ENCODE peak calls at places on chromosomes 2 and 18, in seven cellular contexts. E is sigmoid colon, V is HCT116, C is GM12891, Y is suprapubic skin, S is endothelial cell of umbilical vein, U is transverse colon. J is an unnamed sample.

GRCh38 chr2:112728029-112728362 is 7.2 kb downstream of the NT5DC4 start:
- DNase-seq in E (no peak), V (no peak), C (no peak), Y (no peak), S (no peak), U (no peak), J (no peak)

GRCh38 chr2:229725716-229726346 is 11.5 kb upstream of the DNER start:
- DNase-seq in E (no peak), V (peak), C (no peak), Y (no peak), S (no peak), U (no peak), J (no peak)

GRCh38 chr2:37203708-37204107 is 7.4 kb downstream of the CEBPZOS start:
- DNase-seq in E (no peak), V (no peak), C (no peak), Y (no peak), S (no peak), U (no peak), J (no peak)

GRCh38 chr18:8929381-8929780 is 173.1 kb upstream of the NDUFV2 start:
- DNase-seq in E (no peak), V (no peak), C (no peak), Y (no peak), S (no peak), U (no peak), J (no peak)

GRCh38 chr2:1707771-1708351 is 36.5 kb downstream of the PXDN start:
- DNase-seq in E (peak), V (no peak), C (no peak), Y (no peak), S (peak), U (peak), J (no peak)

GRCh38 chr2:128278979-128279378 is 39.7 kb downstream of the HS6ST1 start:
- DNase-seq in E (peak), V (no peak), C (no peak), Y (peak), S (no peak), U (peak), J (no peak)

GRCh38 chr2:186431306-186431705 is 54.8 kb upstream of the ZC3H15 start:
- DNase-seq in E (no peak), V (no peak), C (no peak), Y (no peak), S (no peak), U (no peak), J (no peak)

GRCh38 chr2:234172066-234172465 is 121.6 kb downstream of the SPP2 start:
- DNase-seq in E (no peak), V (no peak), C (no peak), Y (no peak), S (no peak), U (no peak), J (no peak)

GRCh38 chr2:55721601-55722215 is 28.1 kb upstream of the PNPT1 start:
- DNase-seq in E (no peak), V (no peak), C (no peak), Y (no peak), S (no peak), U (no peak), J (no peak)

GRCh38 chr2:242027676-242028450 is 158.3 kb downstream of the RTP5 start:
- DNase-seq in E (peak), V (no peak), C (no peak), Y (peak), S (no peak), U (no peak), J (no peak)

GRCh38 chr2:74146929-74147728 is 583 bp downstream of the BOLA3 start:
- DNase-seq in E (no peak), V (no peak), C (peak), Y (no peak), S (peak), U (no peak), J (no peak)

GRCh38 chr18:46387426-46388131 is 269.4 kb downstream of the LOXHD1 start:
- DNase-seq in E (no peak), V (no peak), C (no peak), Y (no peak), S (no peak), U (no peak), J (no peak)

GRCh38 chr2:149799296-149799695 is 211.7 kb upstream of the MMADHC start:
- DNase-seq in E (no peak), V (peak), C (no peak), Y (no peak), S (peak), U (no peak), J (no peak)

GRCh38 chr2:218465987-218466633 is 47.2 kb downstream of the VIL1 start:
- DNase-seq in E (no peak), V (no peak), C (no peak), Y (no peak), S (peak), U (no peak), J (peak)

GRCh38 chr2:220948579-220948978 is 623.5 kb downstream of the EPHA4 start:
- DNase-seq in E (no peak), V (no peak), C (no peak), Y (no peak), S (no peak), U (no peak), J (peak)

GRCh38 chr18:48840491-48840877 is 110.3 kb downstream of the SMAD7 start:
- DNase-seq in E (no peak), V (no peak), C (no peak), Y (no peak), S (no peak), U (no peak), J (no peak)

GRCh38 chr2:16739778-16740581 is 74.3 kb upstream of the CYRIA start:
- DNase-seq in E (no peak), V (no peak), C (no peak), Y (no peak), S (no peak), U (no peak), J (no peak)

GRCh38 chr18:28455971-28456370 is 279.0 kb upstream of the CDH2 start:
- DNase-seq in E (no peak), V (no peak), C (no peak), Y (no peak), S (no peak), U (no peak), J (no peak)

GRCh38 chr2:196515041-196515440 is 124.5 kb upstream of the CCDC150 start:
- DNase-seq in E (no peak), V (no peak), C (no peak), Y (no peak), S (no peak), U (no peak), J (no peak)

GRCh38 chr2:35822716-35823115 is 532.9 kb upstream of the CRIM1 start:
- DNase-seq in E (no peak), V (no peak), C (no peak), Y (no peak), S (no peak), U (no peak), J (no peak)

GRCh38 chr2:9060819-9061218 is 57.3 kb upstream of the MBOAT2 start:
- DNase-seq in E (no peak), V (no peak), C (no peak), Y (no peak), S (no peak), U (no peak), J (no peak)

GRCh38 chr2:188422726-188423125 is 131.1 kb downstream of the GULP1 start:
- DNase-seq in E (no peak), V (no peak), C (no peak), Y (no peak), S (no peak), U (no peak), J (no peak)

GRCh38 chr2:100936070-100936741 is 65.9 kb upstream of the RPL31 start:
- DNase-seq in E (no peak), V (no peak), C (no peak), Y (no peak), S (no peak), U (peak), J (no peak)

GRCh38 chr2:241844831-241845578 is 13.7 kb downstream of the PDCD1 start:
- DNase-seq in E (peak), V (no peak), C (no peak), Y (peak), S (no peak), U (no peak), J (no peak)

GRCh38 chr18:56638232-56639093 is at the start of gene TXNL1:
- DNase-seq in E (peak), V (peak), C (peak), Y (peak), S (peak), U (peak), J (peak)

GRCh38 chr18:56639094-56639361 is 636 bp upstream of the TXNL1 start:
- DNase-seq in E (no peak), V (no peak), C (no peak), Y (no peak), S (no peak), U (no peak), J (no peak)

GRCh38 chr18:56635007-56635406 is 3.4 kb downstream of the TXNL1 start:
- DNase-seq in E (no peak), V (no peak), C (no peak), Y (no peak), S (no peak), U (no peak), J (no peak)

GRCh38 chr18:56641714-56642331 is 3.4 kb upstream of the TXNL1 start:
- DNase-seq in E (no peak), V (no peak), C (no peak), Y (no peak), S (peak), U (no peak), J (no peak)

DNA sequence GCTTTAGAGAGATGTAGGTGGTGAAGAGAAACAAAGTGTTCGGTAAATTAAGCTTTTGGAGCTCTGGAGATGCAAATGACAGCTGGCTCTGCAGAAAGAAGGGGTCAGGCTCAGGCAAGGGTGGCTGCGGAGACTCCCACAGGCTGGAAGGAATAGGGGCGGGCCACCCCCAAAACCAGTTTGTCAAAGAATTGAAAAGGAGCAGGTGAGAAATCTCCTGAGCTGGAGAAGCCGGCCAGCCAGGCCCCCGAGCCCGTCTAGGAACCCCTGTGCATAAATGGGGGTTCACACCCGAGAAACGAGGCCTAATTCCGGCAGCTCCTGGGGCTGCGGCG is 528 bp downstream of the TXNL1 start:
- DNase-seq in E (no peak), V (no peak), C (no peak), Y (no peak), S (no peak), U (peak), J (no peak)
- TF ChIP-seq POLR2AphosphoS5 in E (no peak), V (no peak), C (no peak), Y (no peak), S (no peak), U (no peak), J (no peak)

GRCh38 chr2:5672749-5673147 is 19.4 kb upstream of the SOX11 start:
- DNase-seq in E (no peak), V (no peak), C (no peak), Y (no peak), S (no peak), U (no peak), J (peak)
- TF ChIP-seq POLR2A in E (no peak), V (no peak), C (no peak), Y (no peak), S (no peak), U (no peak), J (no peak)

DNA sequence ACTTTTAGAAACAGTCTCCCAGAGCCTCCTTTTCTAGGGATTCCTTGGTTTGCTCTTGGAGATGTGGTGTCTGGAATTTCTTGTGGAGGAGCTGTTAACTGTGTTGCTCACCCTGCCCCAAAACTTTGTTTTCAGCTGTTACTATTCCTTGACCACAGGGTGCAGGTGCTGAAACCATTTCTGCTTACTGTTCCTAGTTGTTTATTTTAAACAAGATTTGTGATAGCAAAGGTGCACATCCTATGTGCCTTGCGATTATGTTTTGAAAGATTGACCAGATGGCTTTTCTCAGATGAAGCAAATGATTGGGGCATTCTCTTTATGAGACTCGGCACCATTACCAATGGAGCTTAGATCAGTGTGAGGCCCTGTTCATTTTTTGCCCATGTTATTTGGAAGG is 111.2 kb downstream of the RAB3GAP1 start:
- DNase-seq in E (no peak), V (no peak), C (no peak), Y (no peak), S (no peak), U (no peak), J (no peak)
- TF ChIP-seq POLR2AphosphoS5 in E (no peak), V (no peak), C (no peak), Y (no peak), S (no peak), U (no peak), J (no peak)

GRCh38 chr2:205684871-205685313 is 2.6 kb downstream of the NRP2 start:
- DNase-seq in E (peak), V (no peak), C (no peak), Y (no peak), S (peak), U (no peak), J (peak)

GRCh38 chr2:205683991-205684390 is 1.7 kb downstream of the NRP2 start:
- DNase-seq in E (peak), V (no peak), C (no peak), Y (no peak), S (no peak), U (no peak), J (peak)

GRCh38 chr2:205681836-205682238 is 464 bp upstream of the NRP2 start:
- DNase-seq in E (peak), V (no peak), C (no peak), Y (no peak), S (peak), U (no peak), J (peak)

GRCh38 chr2:205682239-205683021 is at the start of gene NRP2:
- DNase-seq in E (peak), V (peak), C (peak), Y (peak), S (peak), U (peak), J (peak)

GRCh38 chr2:205683179-205683978 is 1.1 kb downstream of the NRP2 start:
- DNase-seq in E (peak), V (no peak), C (no peak), Y (no peak), S (peak), U (no peak), J (peak)
- TF ChIP-seq POLR2A in E (no peak), V (no peak), C (no peak), Y (no peak), S (no peak), U (no peak), J (no peak)

DNA sequence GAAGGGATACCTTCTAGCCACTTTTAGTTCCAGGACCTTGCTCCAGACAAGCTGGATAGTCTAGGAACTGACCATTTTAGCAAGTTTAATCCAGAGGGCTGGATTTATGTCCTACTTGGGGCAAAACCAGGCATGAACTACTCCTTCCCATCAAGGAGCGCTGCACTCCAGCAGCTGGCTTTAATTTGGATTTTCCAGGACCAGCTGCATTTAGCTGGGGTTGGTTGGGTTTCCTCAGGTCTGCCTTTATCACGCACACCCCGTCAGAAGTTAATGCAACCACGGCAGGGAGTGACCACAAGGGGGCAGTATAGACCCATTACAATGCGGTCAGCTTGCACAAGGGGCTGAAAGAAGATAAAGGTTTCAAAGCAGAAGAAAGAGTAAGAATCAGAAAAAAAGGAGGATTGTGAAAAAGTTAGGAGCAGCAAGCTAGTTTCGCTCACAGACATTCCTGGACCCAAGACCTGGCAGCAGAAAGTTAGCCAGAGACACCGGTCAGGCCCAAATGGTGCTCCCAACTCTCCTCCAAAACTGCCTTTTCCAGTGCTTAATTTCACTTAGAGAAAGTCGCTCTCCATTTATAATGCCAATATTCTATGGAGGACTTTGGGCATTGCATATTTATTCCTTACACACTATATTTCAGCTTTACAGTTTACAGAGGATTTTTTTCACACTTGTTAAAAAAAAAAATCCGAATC is 40.1 kb downstream of the SLC4A1AP start:
- DNase-seq in E (peak), V (peak), C (peak), Y (peak), S (peak), U (peak), J (peak)
- TF ChIP-seq POLR2AphosphoS5 in E (no peak), V (no peak), C (no peak), Y (no peak), S (no peak), U (no peak), J (peak)

GRCh38 chr2:168005586-168005985 is 241.8 kb downstream of the STK39 start:
- DNase-seq in E (no peak), V (no peak), C (no peak), Y (no peak), S (no peak), U (no peak), J (no peak)
- TF ChIP-seq POLR2A in E (no peak), V (no peak), C (no peak), Y (no peak), S (no peak), U (no peak), J (no peak)

DNA sequence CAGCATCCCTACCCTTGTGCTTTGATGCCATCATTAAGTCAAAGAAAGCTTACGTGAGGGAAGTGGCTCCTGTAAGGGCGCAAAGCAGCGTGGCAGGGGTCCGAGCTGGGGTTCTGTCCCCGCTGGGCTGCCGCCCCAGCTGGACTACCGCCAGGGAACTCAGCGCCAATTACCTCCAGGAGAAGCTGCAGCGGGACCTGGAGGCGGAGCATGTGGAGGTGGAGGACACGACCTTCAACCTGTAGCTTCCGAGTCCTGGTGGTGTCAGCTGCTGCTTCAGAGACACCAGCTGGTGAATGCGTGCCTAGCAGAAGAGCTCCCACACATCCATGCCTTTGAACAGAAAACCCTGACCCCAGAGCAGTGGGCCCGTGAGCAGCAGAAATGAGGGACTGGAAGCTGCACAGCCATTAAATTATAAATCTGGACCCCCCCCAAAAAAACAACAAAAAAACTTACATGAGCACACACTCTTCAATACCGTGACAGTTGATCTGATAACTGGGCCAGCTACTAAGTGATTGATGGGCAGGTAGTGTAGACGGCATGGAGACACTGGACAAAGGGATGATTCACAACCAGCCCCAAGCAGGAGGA is 20.1 kb upstream of the YES1 start:
- DNase-seq in E (no peak), V (peak), C (no peak), Y (no peak), S (no peak), U (peak), J (no peak)
- TF ChIP-seq POLR2AphosphoS5 in E (no peak), V (no peak), C (no peak), Y (no peak), S (no peak), U (no peak), J (no peak)

J was measured in esophagus muscularis mucosa.